ENCODE peak calls at places on chromosomes 3 and 15, in six cellular contexts. B is Karpas-422, Z is tibial nerve, H is heart left ventricle, R is A549, M is psoas muscle. V is an unnamed sample.

GRCh38 chr3:14803981-14804834 is 14.6 kb upstream of the FGD5 start:
- DNase-seq in R (no peak), B (no peak), Z (no peak), M (no peak), H (peak; percentile 71), V (no peak)

GRCh38 chr15:66779331-66780009 is 77.4 kb downstream of the SMAD6 start:
- DNase-seq in Z (no peak), H (no peak), M (no peak), B (no peak), R (no peak), V (no peak)

GRCh38 chr3:14434541-14435151 is 32.2 kb downstream of the SLC6A6 start:
- DNase-seq in M (peak; percentile 79), B (no peak), R (no peak), Z (no peak), H (no peak), V (no peak)

GRCh38 chr15:92809880-92810361 is 90.2 kb upstream of the CHD2 start:
- DNase-seq in M (no peak), H (no peak), R (peak; percentile 65), Z (no peak), B (peak; percentile 92), V (peak; percentile 47)

GRCh38 chr15:94596707-94597106 is 365.3 kb downstream of the MCTP2 start:
- DNase-seq in H (no peak), R (no peak), Z (no peak), B (peak; percentile 39), M (no peak), V (no peak)

GRCh38 chr3:134776518-134776917 is 18.5 kb upstream of the EPHB1 start:
- DNase-seq in B (no peak), R (no peak), H (no peak), M (no peak), Z (no peak), V (no peak)

GRCh38 chr3:64575211-64575844 is 112.5 kb downstream of the ADAMTS9 start:
- DNase-seq in H (no peak), Z (no peak), M (no peak), B (peak; percentile 64), R (peak; percentile 25), V (no peak)

GRCh38 chr3:14503033-14503705 is 37.0 kb downstream of the GRIP2 start:
- DNase-seq in B (no peak), M (no peak), H (no peak), Z (no peak), R (no peak), V (peak; percentile 4)

GRCh38 chr3:144221771-144222170 is 250.1 kb downstream of the DIPK2A start:
- DNase-seq in B (no peak), H (no peak), M (no peak), Z (no peak), R (no peak), V (no peak)

GRCh38 chr3:147424325-147424910 is 15.3 kb downstream of the ZIC1 start:
- DNase-seq in M (no peak), Z (no peak), H (no peak), R (no peak), B (no peak), V (no peak)

GRCh38 chr15:91694131-91694828 is 159.2 kb upstream of the SLCO3A1 start:
- DNase-seq in Z (peak; percentile 19), B (no peak), H (no peak), M (peak; percentile 51), R (no peak), V (peak; percentile 38)

GRCh38 chr3:10194328-10195071 is 29.8 kb downstream of the IRAK2 start:
- DNase-seq in M (peak; percentile 30), H (no peak), R (no peak), B (no peak), Z (no peak), V (no peak)

GRCh38 chr3:168061332-168061996 is 34.3 kb downstream of the GOLIM4 start:
- DNase-seq in M (no peak), H (no peak), B (no peak), Z (no peak), R (no peak), V (no peak)

GRCh38 chr15:90177012-90177411 is 24.1 kb upstream of the SEMA4B start:
- DNase-seq in R (no peak), Z (no peak), M (no peak), B (no peak), H (no peak), V (no peak)

GRCh38 chr15:90184119-90184785 is 16.9 kb upstream of the SEMA4B start:
- DNase-seq in B (peak; percentile 50), H (peak; percentile 83), Z (peak; percentile 73), M (peak; percentile 86), R (peak; percentile 94), V (peak; percentile 85)

GRCh38 chr15:90184786-90185704 is 16.1 kb upstream of the SEMA4B start:
- DNase-seq in M (peak; percentile 72), R (peak; percentile 91), H (peak; percentile 89), B (peak; percentile 91), Z (peak; percentile 55), V (peak; percentile 89)

GRCh38 chr15:90178468-90179435 is 22.4 kb upstream of the SEMA4B start:
- DNase-seq in H (no peak), M (no peak), R (no peak), Z (no peak), B (no peak), V (no peak)

DNA sequence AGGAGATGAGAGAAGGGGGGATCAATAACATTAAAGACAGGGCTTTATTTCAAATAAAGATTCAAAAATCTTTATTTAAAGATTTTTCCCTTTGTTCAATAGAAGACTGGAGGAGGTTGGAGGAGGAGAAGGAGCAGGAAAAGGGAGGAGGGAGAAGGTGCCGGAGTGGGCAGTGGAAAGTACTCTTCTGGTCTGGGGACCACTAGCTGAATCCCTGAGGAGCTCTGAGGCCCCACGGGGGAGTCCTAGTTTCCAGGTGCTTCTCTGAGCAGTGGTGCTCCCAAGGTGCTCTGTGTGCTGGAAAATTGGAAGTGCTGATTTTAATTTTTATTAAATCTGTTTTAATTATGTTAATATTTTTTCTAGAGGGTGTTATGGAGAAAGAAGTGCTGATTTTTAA is 19.3 kb upstream of the SEMA4B start:
- DNase-seq in R (no peak), H (no peak), M (no peak), Z (no peak), B (no peak), V (no peak)
- H3K4me1 ChIP-seq in R (peaks cover 33% of the 10 kb centered on the region), H (no peaks in the 10 kb centered on the region), M (peaks cover 2% of the 10 kb centered on the region), Z (no peaks in the 10 kb centered on the region), B (peaks cover 39% of the 10 kb centered on the region), V (peaks cover 4% of the 10 kb centered on the region)

GRCh38 chr3:39288300-39288808 is 8.5 kb upstream of the CX3CR1 start:
- DNase-seq in H (peak; percentile 85), Z (peak; percentile 41), R (peak; percentile 83), M (peak; percentile 72), B (peak; percentile 98), V (peak; percentile 74)
- H3K4me1 ChIP-seq in H (no peaks in the 10 kb centered on the region), Z (no peaks in the 10 kb centered on the region), R (no peaks in the 10 kb centered on the region), M (peaks cover 15% of the 10 kb centered on the region), B (peaks cover 27% of the 10 kb centered on the region), V (no peaks in the 10 kb centered on the region)

GRCh38 chr3:129445472-129445871 is 5.4 kb downstream of the IFT122 start:
- DNase-seq in M (no peak), H (no peak), R (no peak), B (no peak), Z (no peak), V (no peak)
- H3K4me1 ChIP-seq in M (peaks cover 29% of the 10 kb centered on the region), H (peaks cover 20% of the 10 kb centered on the region), R (peaks cover 19% of the 10 kb centered on the region), B (peaks cover 15% of the 10 kb centered on the region), Z (no peaks in the 10 kb centered on the region), V (peaks cover 9% of the 10 kb centered on the region)

GRCh38 chr3:46986055-46986730 is 6.7 kb downstream of the NBEAL2 start:
- DNase-seq in Z (no peak), M (peak; percentile 1), B (no peak), R (no peak), H (peak; percentile 14), V (no peak)

GRCh38 chr3:46982581-46982980 is 3.1 kb downstream of the NBEAL2 start:
- DNase-seq in H (no peak), Z (no peak), R (no peak), B (no peak), M (no peak), V (no peak)

GRCh38 chr3:46986782-46987484 is 7.5 kb downstream of the NBEAL2 start:
- DNase-seq in R (no peak), M (no peak), Z (no peak), H (peak; percentile 24), B (no peak), V (no peak)

GRCh38 chr3:46985588-46985987 is 6.1 kb downstream of the NBEAL2 start:
- DNase-seq in M (peak; percentile 4), B (no peak), H (peak; percentile 43), Z (no peak), R (no peak), V (no peak)

GRCh38 chr3:46984591-46985459 is 5.4 kb downstream of the NBEAL2 start:
- DNase-seq in H (peak; percentile 28), Z (no peak), R (no peak), B (no peak), M (peak; percentile 2), V (no peak)
- H3K4me1 ChIP-seq in H (no peaks in the 10 kb centered on the region), Z (no peaks in the 10 kb centered on the region), R (peaks cover 36% of the 10 kb centered on the region), B (peaks cover 89% of the 10 kb centered on the region), M (no peaks in the 10 kb centered on the region), V (no peaks in the 10 kb centered on the region)